ENCODE peak calls at places on chromosomes 2 and 18, in six cellular contexts. One of them, this sample, is unnamed.
A peak's percentile ranks its signal among the peaks of the same experiment; 100 is the strongest.

GRCh38 chr2:174903243-174903513 is 102.0 kb downstream of the CHN1 start:
- DNase-seq in fibroblast of lung: no peak
- DNase-seq in suprapubic skin: no peak
- DNase-seq in T-helper 1 cell: no peak
- DNase-seq in amygdala: no peak
- DNase-seq in stimulated activated CD8-positive, alpha-beta memory T cell treated with anti-CD3 and anti-CD28 coated beads, Interleukin-12 subunit alpha, Interleukin-12 subunit beta, amount 100 ng/mL, for 1 hour: no peak
- DNase-seq in this sample: no peak

GRCh38 chr2:190714958-190715357 is 66.1 kb downstream of the NAB1 start:
- DNase-seq in fibroblast of lung: peak; percentile 90
- DNase-seq in suprapubic skin: no peak
- DNase-seq in T-helper 1 cell: no peak
- DNase-seq in amygdala: no peak
- DNase-seq in stimulated activated CD8-positive, alpha-beta memory T cell treated with anti-CD3 and anti-CD28 coated beads, Interleukin-12 subunit alpha, Interleukin-12 subunit beta, amount 100 ng/mL, for 1 hour: no peak
- DNase-seq in this sample: no peak

GRCh38 chr2:64291181-64291580 is 147.0 kb upstream of the PELI1 start:
- DNase-seq in fibroblast of lung: peak; percentile 73
- DNase-seq in suprapubic skin: no peak
- DNase-seq in T-helper 1 cell: no peak
- DNase-seq in amygdala: no peak
- DNase-seq in stimulated activated CD8-positive, alpha-beta memory T cell treated with anti-CD3 and anti-CD28 coated beads, Interleukin-12 subunit alpha, Interleukin-12 subunit beta, amount 100 ng/mL, for 1 hour: no peak
- DNase-seq in this sample: peak; percentile 71

GRCh38 chr18:47595816-47596501 is 334.5 kb downstream of the SMAD2 start:
- DNase-seq in fibroblast of lung: no peak
- DNase-seq in suprapubic skin: no peak
- DNase-seq in T-helper 1 cell: no peak
- DNase-seq in amygdala: no peak
- DNase-seq in stimulated activated CD8-positive, alpha-beta memory T cell treated with anti-CD3 and anti-CD28 coated beads, Interleukin-12 subunit alpha, Interleukin-12 subunit beta, amount 100 ng/mL, for 1 hour: no peak
- DNase-seq in this sample: no peak

GRCh38 chr2:228282371-228282770 is 100.9 kb upstream of the SPHKAP start:
- DNase-seq in fibroblast of lung: no peak
- DNase-seq in suprapubic skin: no peak
- DNase-seq in T-helper 1 cell: no peak
- DNase-seq in amygdala: no peak
- DNase-seq in stimulated activated CD8-positive, alpha-beta memory T cell treated with anti-CD3 and anti-CD28 coated beads, Interleukin-12 subunit alpha, Interleukin-12 subunit beta, amount 100 ng/mL, for 1 hour: no peak
- DNase-seq in this sample: no peak

GRCh38 chr2:62147610-62148301 is 48.2 kb upstream of the B3GNT2 start:
- DNase-seq in fibroblast of lung: peak; percentile 72
- DNase-seq in suprapubic skin: no peak
- DNase-seq in T-helper 1 cell: no peak
- DNase-seq in amygdala: no peak
- DNase-seq in stimulated activated CD8-positive, alpha-beta memory T cell treated with anti-CD3 and anti-CD28 coated beads, Interleukin-12 subunit alpha, Interleukin-12 subunit beta, amount 100 ng/mL, for 1 hour: no peak
- DNase-seq in this sample: no peak

GRCh38 chr2:190849774-190850173 is 30.8 kb upstream of the GLS start:
- DNase-seq in fibroblast of lung: peak; percentile 93
- DNase-seq in suprapubic skin: no peak
- DNase-seq in T-helper 1 cell: no peak
- DNase-seq in amygdala: no peak
- DNase-seq in stimulated activated CD8-positive, alpha-beta memory T cell treated with anti-CD3 and anti-CD28 coated beads, Interleukin-12 subunit alpha, Interleukin-12 subunit beta, amount 100 ng/mL, for 1 hour: no peak
- DNase-seq in this sample: peak; percentile 97

GRCh38 chr2:192265751-192266150 is 71.0 kb upstream of the TMEFF2 start:
- DNase-seq in fibroblast of lung: peak; percentile 68
- DNase-seq in suprapubic skin: no peak
- DNase-seq in T-helper 1 cell: no peak
- DNase-seq in amygdala: no peak
- DNase-seq in stimulated activated CD8-positive, alpha-beta memory T cell treated with anti-CD3 and anti-CD28 coated beads, Interleukin-12 subunit alpha, Interleukin-12 subunit beta, amount 100 ng/mL, for 1 hour: no peak
- DNase-seq in this sample: no peak

GRCh38 chr2:60811491-60812370 is 55.7 kb downstream of the PAPOLG start:
- DNase-seq in fibroblast of lung: no peak
- DNase-seq in suprapubic skin: peak; percentile 57
- DNase-seq in T-helper 1 cell: no peak
- DNase-seq in amygdala: no peak
- DNase-seq in stimulated activated CD8-positive, alpha-beta memory T cell treated with anti-CD3 and anti-CD28 coated beads, Interleukin-12 subunit alpha, Interleukin-12 subunit beta, amount 100 ng/mL, for 1 hour: no peak
- DNase-seq in this sample: no peak

GRCh38 chr2:137287934-137288639 is 522.7 kb downstream of the THSD7B start:
- DNase-seq in fibroblast of lung: no peak
- DNase-seq in suprapubic skin: no peak
- DNase-seq in T-helper 1 cell: no peak
- DNase-seq in amygdala: no peak
- DNase-seq in stimulated activated CD8-positive, alpha-beta memory T cell treated with anti-CD3 and anti-CD28 coated beads, Interleukin-12 subunit alpha, Interleukin-12 subunit beta, amount 100 ng/mL, for 1 hour: no peak
- DNase-seq in this sample: no peak

GRCh38 chr2:212811036-212811805 is 272.6 kb upstream of the ERBB4 start:
- DNase-seq in fibroblast of lung: peak; percentile 85
- DNase-seq in suprapubic skin: no peak
- DNase-seq in T-helper 1 cell: peak; percentile 30
- DNase-seq in amygdala: no peak
- DNase-seq in stimulated activated CD8-positive, alpha-beta memory T cell treated with anti-CD3 and anti-CD28 coated beads, Interleukin-12 subunit alpha, Interleukin-12 subunit beta, amount 100 ng/mL, for 1 hour: no peak
- DNase-seq in this sample: no peak

GRCh38 chr18:75497576-75497975 is 70.1 kb upstream of the SMIM21 start:
- DNase-seq in fibroblast of lung: peak; percentile 72
- DNase-seq in suprapubic skin: no peak
- DNase-seq in T-helper 1 cell: no peak
- DNase-seq in amygdala: no peak
- DNase-seq in stimulated activated CD8-positive, alpha-beta memory T cell treated with anti-CD3 and anti-CD28 coated beads, Interleukin-12 subunit alpha, Interleukin-12 subunit beta, amount 100 ng/mL, for 1 hour: no peak
- DNase-seq in this sample: no peak

GRCh38 chr2:128685841-128686497 is 367.3 kb upstream of the HS6ST1 start:
- DNase-seq in fibroblast of lung: no peak
- DNase-seq in suprapubic skin: no peak
- DNase-seq in T-helper 1 cell: peak; percentile 1
- DNase-seq in amygdala: no peak
- DNase-seq in stimulated activated CD8-positive, alpha-beta memory T cell treated with anti-CD3 and anti-CD28 coated beads, Interleukin-12 subunit alpha, Interleukin-12 subunit beta, amount 100 ng/mL, for 1 hour: no peak
- DNase-seq in this sample: no peak

GRCh38 chr18:22057908-22058527 is 111.4 kb upstream of the GATA6 start:
- DNase-seq in fibroblast of lung: peak; percentile 6
- DNase-seq in suprapubic skin: no peak
- DNase-seq in T-helper 1 cell: no peak
- DNase-seq in amygdala: no peak
- DNase-seq in stimulated activated CD8-positive, alpha-beta memory T cell treated with anti-CD3 and anti-CD28 coated beads, Interleukin-12 subunit alpha, Interleukin-12 subunit beta, amount 100 ng/mL, for 1 hour: no peak
- DNase-seq in this sample: no peak

GRCh38 chr18:23927821-23928746 is 86.5 kb upstream of the TTC39C start:
- DNase-seq in fibroblast of lung: peak; percentile 58
- DNase-seq in suprapubic skin: no peak
- DNase-seq in T-helper 1 cell: no peak
- DNase-seq in amygdala: no peak
- DNase-seq in stimulated activated CD8-positive, alpha-beta memory T cell treated with anti-CD3 and anti-CD28 coated beads, Interleukin-12 subunit alpha, Interleukin-12 subunit beta, amount 100 ng/mL, for 1 hour: no peak
- DNase-seq in this sample: no peak

GRCh38 chr2:96547751-96548161 is 11.2 kb downstream of the ARID5A start:
- DNase-seq in fibroblast of lung: peak; percentile 72
- DNase-seq in suprapubic skin: no peak
- DNase-seq in T-helper 1 cell: no peak
- DNase-seq in amygdala: no peak
- DNase-seq in stimulated activated CD8-positive, alpha-beta memory T cell treated with anti-CD3 and anti-CD28 coated beads, Interleukin-12 subunit alpha, Interleukin-12 subunit beta, amount 100 ng/mL, for 1 hour: no peak
- DNase-seq in this sample: no peak

GRCh38 chr2:117832905-117833613 is 18.6 kb downstream of the DDX18 start:
- DNase-seq in fibroblast of lung: peak; percentile 34
- DNase-seq in suprapubic skin: no peak
- DNase-seq in T-helper 1 cell: no peak
- DNase-seq in amygdala: no peak
- DNase-seq in stimulated activated CD8-positive, alpha-beta memory T cell treated with anti-CD3 and anti-CD28 coated beads, Interleukin-12 subunit alpha, Interleukin-12 subunit beta, amount 100 ng/mL, for 1 hour: no peak
- DNase-seq in this sample: no peak

GRCh38 chr2:62591491-62591890 is 85.5 kb upstream of the TMEM17 start:
- DNase-seq in fibroblast of lung: no peak
- DNase-seq in suprapubic skin: no peak
- DNase-seq in T-helper 1 cell: no peak
- DNase-seq in amygdala: no peak
- DNase-seq in stimulated activated CD8-positive, alpha-beta memory T cell treated with anti-CD3 and anti-CD28 coated beads, Interleukin-12 subunit alpha, Interleukin-12 subunit beta, amount 100 ng/mL, for 1 hour: no peak
- DNase-seq in this sample: no peak

GRCh38 chr2:10486601-10487079 is 38.5 kb upstream of the ODC1 start:
- DNase-seq in fibroblast of lung: no peak
- DNase-seq in suprapubic skin: peak; percentile 59
- DNase-seq in T-helper 1 cell: no peak
- DNase-seq in amygdala: no peak
- DNase-seq in stimulated activated CD8-positive, alpha-beta memory T cell treated with anti-CD3 and anti-CD28 coated beads, Interleukin-12 subunit alpha, Interleukin-12 subunit beta, amount 100 ng/mL, for 1 hour: no peak
- DNase-seq in this sample: no peak

This sample was measured in MG63.